ENCODE peak calls at places on chromosomes 16 and 17, in ten cellular contexts. One of them, this sample, is unnamed.

GRCh38 chr16:11650641-11651591 is 17.3 kb upstream of the SNN start:
- DNase-seq in hippocampal formation: no peak
- DNase-seq in fibroblast of the aortic adventitia: no peak
- DNase-seq in activated naive CD8-positive, alpha-beta T cell treated with anti-CD3 and anti-CD28 coated beads for 36 hours: no peak
- DNase-seq in HuH-7: no peak
- DNase-seq in NCI-H2171 treated with DMSO at 0.1 percent for 48 hours: no peak
- DNase-seq in GM13977: no peak
- DNase-seq in EL: no peak
- DNase-seq in caudate nucleus: no peak
- DNase-seq in Calu3: no peak
- DNase-seq in this sample: no peak

GRCh38 chr17:42781639-42782401 is 1.4 kb downstream of the WNK4 start:
- DNase-seq in caudate nucleus: no peak
- DNase-seq in Calu3: no peak
- DNase-seq in fibroblast of the aortic adventitia: peak; percentile 33
- DNase-seq in hippocampal formation: no peak
- DNase-seq in NCI-H2171 treated with DMSO at 0.1 percent for 48 hours: no peak
- DNase-seq in activated naive CD8-positive, alpha-beta T cell treated with anti-CD3 and anti-CD28 coated beads for 36 hours: no peak
- DNase-seq in EL: peak; percentile 34
- DNase-seq in GM13977: no peak
- DNase-seq in HuH-7: no peak
- DNase-seq in this sample: no peak

GRCh38 chr17:1473841-1474240 is 17.8 kb upstream of the CRK start:
- DNase-seq in NCI-H2171 treated with DMSO at 0.1 percent for 48 hours: no peak
- DNase-seq in caudate nucleus: peak; percentile 35
- DNase-seq in fibroblast of the aortic adventitia: no peak
- DNase-seq in HuH-7: no peak
- DNase-seq in activated naive CD8-positive, alpha-beta T cell treated with anti-CD3 and anti-CD28 coated beads for 36 hours: no peak
- DNase-seq in hippocampal formation: no peak
- DNase-seq in GM13977: peak; percentile 59
- DNase-seq in Calu3: no peak
- DNase-seq in EL: no peak
- DNase-seq in this sample: peak; percentile 33

GRCh38 chr17:81401727-81402529 is 6.7 kb downstream of the BAHCC1 start:
- DNase-seq in NCI-H2171 treated with DMSO at 0.1 percent for 48 hours: no peak
- DNase-seq in caudate nucleus: no peak
- DNase-seq in hippocampal formation: no peak
- DNase-seq in fibroblast of the aortic adventitia: peak; percentile 57
- DNase-seq in activated naive CD8-positive, alpha-beta T cell treated with anti-CD3 and anti-CD28 coated beads for 36 hours: no peak
- DNase-seq in HuH-7: peak; percentile 93
- DNase-seq in EL: peak; percentile 35
- DNase-seq in GM13977: no peak
- DNase-seq in Calu3: no peak
- DNase-seq in this sample: no peak

GRCh38 chr17:8479431-8479947 is 43.8 kb downstream of the NDEL1 start:
- DNase-seq in EL: peak; percentile 76
- DNase-seq in activated naive CD8-positive, alpha-beta T cell treated with anti-CD3 and anti-CD28 coated beads for 36 hours: no peak
- DNase-seq in HuH-7: no peak
- DNase-seq in caudate nucleus: peak; percentile 71
- DNase-seq in NCI-H2171 treated with DMSO at 0.1 percent for 48 hours: no peak
- DNase-seq in Calu3: no peak
- DNase-seq in fibroblast of the aortic adventitia: peak; percentile 97
- DNase-seq in hippocampal formation: peak; percentile 87
- DNase-seq in GM13977: no peak
- DNase-seq in this sample: no peak

GRCh38 chr16:17134586-17134985 is 336.2 kb downstream of the XYLT1 start:
- DNase-seq in fibroblast of the aortic adventitia: no peak
- DNase-seq in HuH-7: no peak
- DNase-seq in activated naive CD8-positive, alpha-beta T cell treated with anti-CD3 and anti-CD28 coated beads for 36 hours: no peak
- DNase-seq in Calu3: no peak
- DNase-seq in EL: no peak
- DNase-seq in hippocampal formation: no peak
- DNase-seq in caudate nucleus: no peak
- DNase-seq in GM13977: peak; percentile 85
- DNase-seq in NCI-H2171 treated with DMSO at 0.1 percent for 48 hours: no peak
- DNase-seq in this sample: peak; percentile 25

GRCh38 chr17:34740936-34741515 is 161.6 kb downstream of the TMEM132E start:
- DNase-seq in caudate nucleus: no peak
- DNase-seq in NCI-H2171 treated with DMSO at 0.1 percent for 48 hours: no peak
- DNase-seq in HuH-7: no peak
- DNase-seq in fibroblast of the aortic adventitia: no peak
- DNase-seq in activated naive CD8-positive, alpha-beta T cell treated with anti-CD3 and anti-CD28 coated beads for 36 hours: no peak
- DNase-seq in GM13977: no peak
- DNase-seq in hippocampal formation: no peak
- DNase-seq in EL: no peak
- DNase-seq in Calu3: no peak
- DNase-seq in this sample: no peak

GRCh38 chr16:66254751-66255150 is 111.7 kb upstream of the CDH5 start:
- DNase-seq in NCI-H2171 treated with DMSO at 0.1 percent for 48 hours: no peak
- DNase-seq in activated naive CD8-positive, alpha-beta T cell treated with anti-CD3 and anti-CD28 coated beads for 36 hours: no peak
- DNase-seq in EL: no peak
- DNase-seq in HuH-7: no peak
- DNase-seq in GM13977: no peak
- DNase-seq in caudate nucleus: no peak
- DNase-seq in Calu3: no peak
- DNase-seq in fibroblast of the aortic adventitia: no peak
- DNase-seq in hippocampal formation: no peak
- DNase-seq in this sample: no peak

GRCh38 chr17:77558846-77559626 is 399.5 kb upstream of the TNRC6C start:
- DNase-seq in fibroblast of the aortic adventitia: no peak
- DNase-seq in EL: no peak
- DNase-seq in GM13977: no peak
- DNase-seq in hippocampal formation: no peak
- DNase-seq in Calu3: no peak
- DNase-seq in activated naive CD8-positive, alpha-beta T cell treated with anti-CD3 and anti-CD28 coated beads for 36 hours: no peak
- DNase-seq in HuH-7: no peak
- DNase-seq in caudate nucleus: no peak
- DNase-seq in NCI-H2171 treated with DMSO at 0.1 percent for 48 hours: no peak
- DNase-seq in this sample: no peak

GRCh38 chr16:85191341-85191965 is 79.2 kb upstream of the CIBAR2 start:
- DNase-seq in caudate nucleus: no peak
- DNase-seq in activated naive CD8-positive, alpha-beta T cell treated with anti-CD3 and anti-CD28 coated beads for 36 hours: no peak
- DNase-seq in Calu3: no peak
- DNase-seq in GM13977: no peak
- DNase-seq in HuH-7: no peak
- DNase-seq in NCI-H2171 treated with DMSO at 0.1 percent for 48 hours: no peak
- DNase-seq in fibroblast of the aortic adventitia: no peak
- DNase-seq in EL: no peak
- DNase-seq in hippocampal formation: no peak
- DNase-seq in this sample: no peak

GRCh38 chr17:48054238-48055185 is 6.4 kb downstream of the NFE2L1 start:
- DNase-seq in activated naive CD8-positive, alpha-beta T cell treated with anti-CD3 and anti-CD28 coated beads for 36 hours: no peak
- DNase-seq in fibroblast of the aortic adventitia: peak; percentile 84
- DNase-seq in HuH-7: no peak
- DNase-seq in hippocampal formation: peak; percentile 66
- DNase-seq in EL: no peak
- DNase-seq in NCI-H2171 treated with DMSO at 0.1 percent for 48 hours: peak; percentile 95
- DNase-seq in caudate nucleus: peak; percentile 64
- DNase-seq in Calu3: no peak
- DNase-seq in GM13977: peak; percentile 12
- DNase-seq in this sample: no peak

GRCh38 chr17:38912221-38912813 is 13.1 kb upstream of the LASP1NB start:
- DNase-seq in NCI-H2171 treated with DMSO at 0.1 percent for 48 hours: peak; percentile 27
- DNase-seq in activated naive CD8-positive, alpha-beta T cell treated with anti-CD3 and anti-CD28 coated beads for 36 hours: no peak
- DNase-seq in EL: no peak
- DNase-seq in Calu3: no peak
- DNase-seq in fibroblast of the aortic adventitia: peak; percentile 66
- DNase-seq in HuH-7: no peak
- DNase-seq in caudate nucleus: no peak
- DNase-seq in hippocampal formation: no peak
- DNase-seq in GM13977: no peak
- DNase-seq in this sample: no peak

GRCh38 chr16:11128211-11129123 is 127.5 kb downstream of the SOCS1 start:
- DNase-seq in NCI-H2171 treated with DMSO at 0.1 percent for 48 hours: no peak
- DNase-seq in Calu3: no peak
- DNase-seq in fibroblast of the aortic adventitia: peak; percentile 77
- DNase-seq in EL: peak; percentile 68
- DNase-seq in hippocampal formation: no peak
- DNase-seq in caudate nucleus: no peak
- DNase-seq in GM13977: no peak
- DNase-seq in activated naive CD8-positive, alpha-beta T cell treated with anti-CD3 and anti-CD28 coated beads for 36 hours: no peak
- DNase-seq in HuH-7: no peak
- DNase-seq in this sample: peak; percentile 63

GRCh38 chr16:67672739-67673662 is 6.4 kb downstream of the C16orf86 start:
- DNase-seq in HuH-7: peak; percentile 91
- DNase-seq in caudate nucleus: peak; percentile 18
- DNase-seq in Calu3: peak; percentile 71
- DNase-seq in GM13977: peak; percentile 88
- DNase-seq in fibroblast of the aortic adventitia: peak; percentile 71
- DNase-seq in EL: peak; percentile 72
- DNase-seq in activated naive CD8-positive, alpha-beta T cell treated with anti-CD3 and anti-CD28 coated beads for 36 hours: peak; percentile 48
- DNase-seq in NCI-H2171 treated with DMSO at 0.1 percent for 48 hours: peak; percentile 12
- DNase-seq in hippocampal formation: peak; percentile 23
- DNase-seq in this sample: peak; percentile 73

GRCh38 chr16:54106078-54106477 is 180.5 kb downstream of the IRX3 start:
- DNase-seq in EL: no peak
- DNase-seq in Calu3: peak; percentile 39
- DNase-seq in HuH-7: no peak
- DNase-seq in NCI-H2171 treated with DMSO at 0.1 percent for 48 hours: no peak
- DNase-seq in caudate nucleus: no peak
- DNase-seq in GM13977: no peak
- DNase-seq in activated naive CD8-positive, alpha-beta T cell treated with anti-CD3 and anti-CD28 coated beads for 36 hours: no peak
- DNase-seq in hippocampal formation: no peak
- DNase-seq in fibroblast of the aortic adventitia: no peak
- DNase-seq in this sample: no peak

GRCh38 chr17:82390860-82391435 is 19.4 kb downstream of the UTS2R start:
- DNase-seq in EL: no peak
- DNase-seq in Calu3: no peak
- DNase-seq in fibroblast of the aortic adventitia: no peak
- DNase-seq in NCI-H2171 treated with DMSO at 0.1 percent for 48 hours: peak; percentile 18
- DNase-seq in HuH-7: no peak
- DNase-seq in hippocampal formation: no peak
- DNase-seq in GM13977: no peak
- DNase-seq in activated naive CD8-positive, alpha-beta T cell treated with anti-CD3 and anti-CD28 coated beads for 36 hours: no peak
- DNase-seq in caudate nucleus: no peak
- DNase-seq in this sample: no peak

GRCh38 chr16:1171001-1171400 is 18.1 kb downstream of the CACNA1H start:
- DNase-seq in Calu3: no peak
- DNase-seq in caudate nucleus: no peak
- DNase-seq in activated naive CD8-positive, alpha-beta T cell treated with anti-CD3 and anti-CD28 coated beads for 36 hours: no peak
- DNase-seq in fibroblast of the aortic adventitia: no peak
- DNase-seq in GM13977: no peak
- DNase-seq in hippocampal formation: no peak
- DNase-seq in NCI-H2171 treated with DMSO at 0.1 percent for 48 hours: no peak
- DNase-seq in EL: no peak
- DNase-seq in HuH-7: no peak
- DNase-seq in this sample: no peak

GRCh38 chr17:50060951-50061712 is 5.2 kb downstream of the ITGA3 start:
- DNase-seq in activated naive CD8-positive, alpha-beta T cell treated with anti-CD3 and anti-CD28 coated beads for 36 hours: no peak
- DNase-seq in caudate nucleus: no peak
- DNase-seq in hippocampal formation: no peak
- DNase-seq in fibroblast of the aortic adventitia: peak; percentile 87
- DNase-seq in NCI-H2171 treated with DMSO at 0.1 percent for 48 hours: no peak
- DNase-seq in HuH-7: no peak
- DNase-seq in GM13977: no peak
- DNase-seq in Calu3: no peak
- DNase-seq in EL: peak; percentile 88
- DNase-seq in this sample: no peak

GRCh38 chr16:56965149-56965938 is 3.6 kb downstream of the CETP start:
- DNase-seq in hippocampal formation: no peak
- DNase-seq in EL: peak; percentile 34
- DNase-seq in Calu3: no peak
- DNase-seq in HuH-7: no peak
- DNase-seq in fibroblast of the aortic adventitia: no peak
- DNase-seq in caudate nucleus: no peak
- DNase-seq in GM13977: no peak
- DNase-seq in activated naive CD8-positive, alpha-beta T cell treated with anti-CD3 and anti-CD28 coated beads for 36 hours: no peak
- DNase-seq in NCI-H2171 treated with DMSO at 0.1 percent for 48 hours: no peak
- DNase-seq in this sample: no peak

GRCh38 chr17:67434061-67434525 is 57.0 kb downstream of the PITPNC1 start:
- DNase-seq in activated naive CD8-positive, alpha-beta T cell treated with anti-CD3 and anti-CD28 coated beads for 36 hours: peak; percentile 56
- DNase-seq in fibroblast of the aortic adventitia: no peak
- DNase-seq in EL: no peak
- DNase-seq in HuH-7: no peak
- DNase-seq in Calu3: no peak
- DNase-seq in NCI-H2171 treated with DMSO at 0.1 percent for 48 hours: no peak
- DNase-seq in caudate nucleus: no peak
- DNase-seq in GM13977: no peak
- DNase-seq in hippocampal formation: no peak
- DNase-seq in this sample: peak; percentile 65

GRCh38 chr17:34098712-34099111 is 156.4 kb upstream of the CCL2 start:
- DNase-seq in Calu3: no peak
- DNase-seq in activated naive CD8-positive, alpha-beta T cell treated with anti-CD3 and anti-CD28 coated beads for 36 hours: no peak
- DNase-seq in GM13977: no peak
- DNase-seq in caudate nucleus: no peak
- DNase-seq in hippocampal formation: no peak
- DNase-seq in NCI-H2171 treated with DMSO at 0.1 percent for 48 hours: no peak
- DNase-seq in EL: no peak
- DNase-seq in fibroblast of the aortic adventitia: no peak
- DNase-seq in HuH-7: no peak
- DNase-seq in this sample: no peak